ENCODE peak calls at places on chromosomes 7 and 10, in six cellular contexts. K, H, O, U, G and F are unnamed samples.

GRCh38 chr7:79304711-79305110 is 148.8 kb downstream of the MAGI2 start:
- DNase-seq in K (no peak), H (no peak), O (no peak), U (no peak), G (no peak), F (no peak)

GRCh38 chr7:15839415-15840100 is 153.1 kb upstream of the MEOX2 start:
- DNase-seq in K (no peak), H (no peak), O (no peak), U (no peak), G (no peak), F (no peak)

GRCh38 chr7:150439926-150440325 is 10.5 kb upstream of the GIMAP8 start:
- DNase-seq in K (peak), H (no peak), O (no peak), U (no peak), G (no peak), F (no peak)

GRCh38 chr7:116922545-116922944 is 30.8 kb upstream of the ST7 start:
- DNase-seq in K (no peak), H (no peak), O (no peak), U (no peak), G (no peak), F (no peak)

GRCh38 chr7:108004220-108005142 is 1.5 kb upstream of the LAMB1 start:
- DNase-seq in K (peak), H (no peak), O (no peak), U (no peak), G (no peak), F (no peak)

GRCh38 chr10:91424016-91424415 is 13.9 kb downstream of the HECTD2 start:
- DNase-seq in K (peak), H (no peak), O (no peak), U (no peak), G (no peak), F (no peak)

GRCh38 chr10:102009801-102010425 is 46.1 kb downstream of the ARMH3 start:
- DNase-seq in K (peak), H (peak), O (peak), U (no peak), G (peak), F (no peak)

GRCh38 chr7:151327659-151328058 is 14.0 kb upstream of the NUB1 start:
- DNase-seq in K (no peak), H (no peak), O (no peak), U (no peak), G (no peak), F (no peak)

GRCh38 chr7:155356323-155357105 is 58.8 kb downstream of the INSIG1 start:
- DNase-seq in K (no peak), H (no peak), O (no peak), U (peak), G (peak), F (no peak)

GRCh38 chr7:69213882-69214281 is 384.4 kb upstream of the AUTS2 start:
- DNase-seq in K (no peak), H (no peak), O (no peak), U (no peak), G (no peak), F (no peak)

GRCh38 chr7:76220185-76221057 is 18.7 kb downstream of the SRRM3 start:
- DNase-seq in K (peak), H (no peak), O (no peak), U (no peak), G (no peak), F (no peak)

GRCh38 chr10:10542368-10542961 is 475.2 kb upstream of the CELF2 start:
- DNase-seq in K (no peak), H (no peak), O (no peak), U (no peak), G (no peak), F (no peak)

GRCh38 chr7:100894860-100895700 is 608 bp downstream of the ACHE start:
- DNase-seq in K (no peak), H (peak), O (no peak), U (peak), G (no peak), F (no peak)

GRCh38 chr7:149773446-149774236 is at the start of gene ZNF467:
- DNase-seq in K (no peak), H (peak), O (no peak), U (peak), G (peak), F (peak)

GRCh38 chr10:29140991-29141390 is 147.9 kb upstream of the LYZL1 start:
- DNase-seq in K (peak), H (no peak), O (no peak), U (no peak), G (no peak), F (no peak)

GRCh38 chr10:69359089-69360025 is 57.4 kb downstream of the TACR2 start:
- DNase-seq in K (no peak), H (peak), O (no peak), U (no peak), G (peak), F (peak)

GRCh38 chr10:97479939-97480338 is 18.3 kb downstream of the MMS19 start:
- DNase-seq in K (no peak), H (no peak), O (no peak), U (no peak), G (no peak), F (no peak)

GRCh38 chr7:98105942-98106544 is 619 bp upstream of the LMTK2 start:
- DNase-seq in K (no peak), H (peak), O (no peak), U (peak), G (no peak), F (no peak)

GRCh38 chr10:79442171-79443040 is 3.0 kb downstream of the ZCCHC24 start:
- DNase-seq in K (no peak), H (no peak), O (no peak), U (peak), G (no peak), F (no peak)

GRCh38 chr7:5597772-5598171 is 174.1 kb upstream of the TNRC18 start:
- DNase-seq in K (no peak), H (no peak), O (no peak), U (no peak), G (no peak), F (no peak)

GRCh38 chr7:150715738-150716137 is 675 bp upstream of the GIMAP1 start:
- DNase-seq in K (no peak), H (no peak), O (no peak), U (no peak), G (no peak), F (no peak)

GRCh38 chr7:156423876-156424275 is 216.7 kb upstream of the RNF32 start:
- DNase-seq in K (peak), H (no peak), O (no peak), U (no peak), G (no peak), F (no peak)

GRCh38 chr7:18352339-18353255 is 143.0 kb upstream of the HDAC9 start:
- DNase-seq in K (peak), H (no peak), O (no peak), U (no peak), G (peak), F (no peak)

GRCh38 chr7:5646846-5647245 is 134.6 kb downstream of the RNF216 start:
- DNase-seq in K (no peak), H (no peak), O (no peak), U (no peak), G (no peak), F (no peak)

GRCh38 chr7:137772748-137773147 is 74.0 kb downstream of the DGKI start:
- DNase-seq in K (peak), H (no peak), O (no peak), U (no peak), G (no peak), F (no peak)

GRCh38 chr7:2032876-2033407 is 199.8 kb downstream of the MAD1L1 start:
- DNase-seq in K (no peak), H (no peak), O (no peak), U (peak), G (no peak), F (no peak)

GRCh38 chr10:79328737-79329504 is 18.3 kb upstream of the PPIF start:
- DNase-seq in K (peak), H (no peak), O (no peak), U (peak), G (no peak), F (no peak)

GRCh38 chr10:45500304-45500703 is 126.3 kb downstream of the ALOX5 start:
- DNase-seq in K (no peak), H (no peak), O (no peak), U (no peak), G (no peak), F (no peak)

GRCh38 chr10:111151595-111151994 is 74.8 kb downstream of the ADRA2A start:
- DNase-seq in K (no peak), H (no peak), O (no peak), U (no peak), G (no peak), F (no peak)

GRCh38 chr10:48670978-48671913 is 13.4 kb upstream of the WDFY4 start:
- DNase-seq in K (no peak), H (no peak), O (no peak), U (peak), G (no peak), F (no peak)

GRCh38 chr10:23445591-23445990 is 6.7 kb downstream of the OTUD1 start:
- DNase-seq in K (no peak), H (no peak), O (no peak), U (no peak), G (no peak), F (no peak)

GRCh38 chr7:151665363-151665762 is 145.7 kb upstream of the RHEB start:
- DNase-seq in K (no peak), H (no peak), O (no peak), U (no peak), G (no peak), F (no peak)

GRCh38 chr10:1049425-1049958 is 573 bp upstream of the IDI1 start:
- DNase-seq in K (no peak), H (no peak), O (no peak), U (no peak), G (no peak), F (no peak)

GRCh38 chr10:95445837-95446347 is 115.3 kb downstream of the SORBS1 start:
- DNase-seq in K (peak), H (peak), O (peak), U (no peak), G (peak), F (peak)

GRCh38 chr7:148588168-148588890 is 2.2 kb upstream of the C7orf33 start:
- DNase-seq in K (no peak), H (no peak), O (no peak), U (no peak), G (no peak), F (no peak)